ENCODE peak calls at places on chromosomes 16 and 17, in five cellular contexts. B is suprapubic skin, P is colonic mucosa, I is mammary epithelial cell, E is adrenal gland. F is an unnamed sample. For H3K9me3, the result is how much of the 10 kb centered on the place peaks cover.

GRCh38 chr17:49365667-49366066 is 3.6 kb upstream of the ZNF652 start:
- DNase-seq in P (no peak), E (peak), B (no peak), I (no peak), F (no peak)

GRCh38 chr17:1179635-1180433 is at the start of gene ABR:
- DNase-seq in I (peak), E (peak), P (peak), B (peak), F (peak)

GRCh38 chr17:69058165-69058564 is 2.6 kb downstream of the ABCA9 start:
- DNase-seq in I (no peak), E (no peak), B (no peak), P (no peak), F (no peak)

GRCh38 chr17:28725166-28725659 is 820 bp downstream of the TLCD1 start:
- DNase-seq in P (peak), B (no peak), E (no peak), I (no peak), F (no peak)

GRCh38 chr17:56978441-56979090 is 635 bp downstream of the SCPEP1 start:
- DNase-seq in I (peak), E (peak), P (no peak), B (no peak), F (no peak)

GRCh38 chr17:1628856-1629646 is 417 bp upstream of the SLC43A2 start:
- DNase-seq in P (peak), I (peak), E (peak), B (peak), F (peak)

GRCh38 chr16:49492090-49492801 is 118.6 kb downstream of the C16orf78 start:
- DNase-seq in B (peak), P (no peak), E (peak), I (no peak), F (peak)

GRCh38 chr17:36133629-36134259 is 30.1 kb downstream of the CCL4 start:
- DNase-seq in E (peak), P (peak), I (no peak), B (no peak), F (no peak)

GRCh38 chr17:37135581-37135980 is 186.8 kb downstream of the AATF start:
- DNase-seq in P (no peak), E (no peak), B (no peak), I (no peak), F (no peak)

GRCh38 chr17:45225051-45225700 is 3.5 kb downstream of the FMNL1 start:
- DNase-seq in I (peak), P (no peak), E (no peak), B (no peak), F (no peak)

DNA sequence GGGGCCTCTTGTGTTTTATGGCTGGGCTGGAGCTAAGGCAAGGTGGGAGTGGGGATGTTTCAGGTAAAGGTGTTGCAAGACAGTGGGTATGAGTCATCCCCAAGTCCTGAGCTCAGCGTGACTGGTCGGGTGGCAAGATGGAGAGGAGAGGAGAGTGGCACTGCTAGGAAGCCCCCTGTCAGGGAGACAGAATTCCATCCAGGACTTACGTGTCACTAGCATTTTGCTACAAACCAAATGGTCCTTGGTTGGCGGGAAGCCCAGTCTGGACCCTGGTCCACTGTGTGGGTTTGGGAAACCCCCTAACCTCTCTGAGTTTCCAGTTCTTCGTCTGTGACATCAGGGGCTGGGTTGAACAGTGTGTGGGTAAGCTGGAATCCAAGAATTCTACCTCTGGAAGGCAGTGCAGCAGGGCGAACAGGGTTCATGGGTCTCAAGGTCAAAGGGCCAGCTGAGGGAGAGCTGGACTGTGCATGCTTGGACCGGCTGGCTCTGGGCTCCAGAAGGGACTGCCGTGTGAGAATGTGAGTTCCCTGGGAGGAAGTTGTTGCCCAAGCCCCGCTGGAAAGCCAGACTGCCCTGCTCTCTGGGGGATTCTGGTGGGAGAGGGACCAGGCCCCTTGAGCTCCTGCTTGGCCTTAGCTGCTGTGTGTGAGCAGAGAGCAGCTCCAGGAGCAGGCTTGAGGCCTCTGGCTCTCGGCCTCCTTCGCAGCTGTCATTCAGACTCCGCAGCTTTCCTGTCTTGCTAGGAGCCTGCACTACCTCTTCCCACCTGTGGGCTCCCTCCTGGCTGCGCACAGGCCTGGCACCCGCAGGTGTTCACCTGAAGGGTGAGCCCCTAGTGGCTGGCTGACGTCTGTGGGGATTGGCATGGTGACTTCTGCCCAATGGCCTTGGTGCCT is 84.5 kb downstream of the NT5M start:
- DNase-seq in I (peak), B (no peak), E (no peak), P (peak), F (no peak)
- TF ChIP-seq CTCF in I (peak), B (peak), E (no peak), P (peak), F (no peak)

GRCh38 chr17:79513206-79513605 is 97.6 kb downstream of the RBFOX3 start:
- DNase-seq in I (no peak), B (no peak), P (no peak), E (no peak), F (no peak)

GRCh38 chr17:79511471-79511870 is 99.4 kb downstream of the RBFOX3 start:
- DNase-seq in E (no peak), P (no peak), B (no peak), I (no peak), F (no peak)

GRCh38 chr17:79515646-79516604 is 94.9 kb downstream of the RBFOX3 start:
- DNase-seq in I (peak), P (no peak), B (no peak), E (no peak), F (no peak)

GRCh38 chr17:79515110-79515509 is 95.7 kb downstream of the RBFOX3 start:
- DNase-seq in B (no peak), P (no peak), I (no peak), E (no peak), F (no peak)

DNA sequence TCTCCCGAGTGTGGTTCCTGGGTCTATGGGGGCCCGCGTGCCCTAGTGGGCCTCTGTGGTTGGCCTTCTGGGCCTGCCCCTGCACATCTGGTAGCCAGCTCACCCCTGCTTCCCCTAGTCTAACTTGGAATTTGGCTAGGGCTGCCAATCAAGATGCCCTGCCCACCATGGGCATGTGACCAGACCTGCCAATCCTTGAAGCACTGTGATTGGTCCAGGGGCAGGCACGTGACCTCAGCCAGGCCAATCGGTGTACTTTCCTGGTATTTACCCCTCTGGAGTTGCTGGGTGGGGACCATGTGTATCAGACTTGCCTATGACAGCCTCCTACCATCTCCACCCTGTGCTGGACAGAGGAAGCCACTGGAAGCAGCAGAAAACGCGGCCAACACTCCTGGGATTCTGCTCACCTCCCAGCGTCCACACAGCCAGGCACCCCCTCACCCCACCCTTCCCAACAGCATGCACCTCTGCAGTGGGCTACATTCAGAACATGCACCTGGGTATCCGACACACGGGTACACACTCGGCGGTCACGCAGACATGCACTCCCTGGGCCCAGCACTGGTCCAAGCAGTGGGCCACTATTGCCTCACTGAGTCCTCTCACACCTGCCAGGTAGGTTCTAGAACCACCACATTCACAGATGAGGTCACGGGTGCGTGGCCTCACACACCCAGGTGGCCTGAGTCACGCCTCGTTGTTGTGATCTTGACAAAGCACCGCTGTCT is 96.9 kb downstream of the RBFOX3 start:
- DNase-seq in I (no peak), E (no peak), P (no peak), B (no peak), F (no peak)
- H3K9me3 ChIP-seq in I (under half), E (under half), P (under half), B (under half), F (under half)

GRCh38 chr16:19885456-19886060 is 910 bp upstream of the GPRC5B start:
- DNase-seq in P (no peak), I (no peak), E (peak), B (peak), F (peak)

GRCh38 chr16:19886061-19886792 is 1.6 kb upstream of the GPRC5B start:
- DNase-seq in B (peak), I (peak), E (peak), P (peak), F (peak)

GRCh38 chr16:19884021-19884485 is 595 bp downstream of the GPRC5B start:
- DNase-seq in P (peak), I (no peak), E (peak), B (peak), F (peak)

GRCh38 chr16:19883296-19883951 is 1.2 kb downstream of the GPRC5B start:
- DNase-seq in E (peak), I (no peak), P (peak), B (peak), F (peak)

GRCh38 chr16:19884611-19885455 is at the start of gene GPRC5B:
- DNase-seq in E (peak), B (peak), I (no peak), P (peak), F (peak)
- TF ChIP-seq CTCF in E (no peak), B (no peak), I (no peak), P (no peak), F (no peak)

GRCh38 chr16:871562-872330 is 71.2 kb upstream of the GNG13 start:
- DNase-seq in B (no peak), P (no peak), E (no peak), I (no peak), F (no peak)

GRCh38 chr16:870856-871561 is 70.5 kb upstream of the GNG13 start:
- DNase-seq in I (no peak), B (no peak), P (no peak), E (no peak), F (no peak)

GRCh38 chr16:868846-869822 is 68.6 kb upstream of the GNG13 start:
- DNase-seq in I (no peak), B (no peak), E (no peak), P (no peak), F (no peak)

GRCh38 chr16:868386-868755 is 67.8 kb upstream of the GNG13 start:
- DNase-seq in I (no peak), P (no peak), B (no peak), E (no peak), F (no peak)

GRCh38 chr16:869823-870641 is 69.5 kb upstream of the GNG13 start:
- DNase-seq in E (no peak), B (no peak), P (no peak), I (no peak), F (no peak)
- H3K9me3 ChIP-seq in E (under half), B (under half), P (under half), I (under half), F (under half)

DNA sequence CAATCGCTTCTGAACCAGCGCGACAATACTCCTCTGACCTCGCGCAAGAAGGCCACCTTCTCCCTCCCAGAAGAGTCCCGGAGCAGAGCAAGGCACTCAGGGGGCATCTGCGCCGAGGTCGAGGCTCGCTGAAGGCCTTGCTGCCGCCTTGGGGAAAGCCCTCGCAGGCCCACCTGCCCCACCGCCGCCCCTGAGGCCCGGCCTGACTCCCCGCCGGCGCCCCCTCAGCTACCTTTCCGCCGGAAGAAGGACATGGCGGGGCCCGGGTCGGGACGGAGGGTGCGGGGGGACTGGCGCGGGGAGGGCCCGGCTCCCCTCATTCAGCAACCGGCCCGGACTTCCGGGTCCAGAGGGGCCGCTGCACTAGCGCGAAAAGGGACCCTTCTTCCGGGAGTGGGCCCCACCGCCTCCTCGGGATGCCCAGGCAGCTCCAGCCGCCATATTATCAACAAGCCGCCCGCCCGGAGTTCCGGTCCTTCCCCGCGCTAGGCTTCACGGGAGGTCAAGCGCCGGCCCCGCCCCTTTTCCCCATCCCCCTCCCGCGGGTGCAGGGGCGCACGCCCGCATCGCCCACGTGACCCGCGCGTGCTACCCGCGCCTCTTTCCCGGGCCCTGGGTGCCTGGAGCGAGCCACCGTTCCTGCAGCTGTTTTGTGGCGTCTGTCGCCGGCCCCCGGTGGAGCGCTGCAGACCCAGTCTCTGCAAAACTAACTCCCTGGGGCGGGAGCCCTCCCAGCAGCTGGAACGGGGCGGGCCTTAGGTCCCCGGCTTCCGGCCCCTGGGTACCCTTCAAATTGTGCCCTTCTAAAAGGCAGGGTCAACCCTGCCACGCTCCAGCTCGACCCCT is at the start of gene AKAP10:
- DNase-seq in E (peak), P (peak), B (peak), I (peak), F (peak)
- TF ChIP-seq CTCF in E (no peak), P (no peak), B (no peak), I (no peak), F (peak)

F was measured in uterus.